ENCODE peak calls at places on chromosomes 6 and 20, in ten cellular contexts. X is nephron progenitor cell, Y is glutamatergic neuron, S is LNCaP clone FGC, Z is esophagus squamous epithelium, P is SK-N-SH, M is ovary, I is heart left ventricle, A is AG10803, U is heart right ventricle. Q is an unnamed sample.
A peak's percentile ranks its signal among the peaks of the same experiment; 100 is the strongest.

GRCh38 chr20:8764289-8764962 is 304.5 kb upstream of the PLCB4 start:
- DNase-seq in X (no peak), Y (no peak), S (peak; percentile 89), Z (no peak), P (no peak), M (no peak), I (no peak), A (peak; percentile 77), U (no peak), Q (peak; percentile 96)

GRCh38 chr6:18053555-18054445 is 66.4 kb upstream of the KIF13A start:
- DNase-seq in X (no peak), Y (no peak), S (no peak), Z (no peak), P (no peak), M (no peak), I (no peak), A (peak; percentile 8), U (no peak), Q (no peak)

GRCh38 chr6:147933201-147933600 is 409.4 kb upstream of the SASH1 start:
- DNase-seq in X (no peak), Y (no peak), S (no peak), Z (no peak), P (no peak), M (no peak), I (no peak), A (no peak), U (no peak), Q (no peak)

GRCh38 chr6:134026597-134026996 is 25.8 kb downstream of the SLC2A12 start:
- DNase-seq in X (no peak), Y (no peak), S (no peak), Z (no peak), P (no peak), M (no peak), I (no peak), A (no peak), U (no peak), Q (no peak)

GRCh38 chr6:141682391-141682790 is 450.3 kb upstream of the GJE1 start:
- DNase-seq in X (no peak), Y (no peak), S (no peak), Z (no peak), P (no peak), M (no peak), I (no peak), A (peak; percentile 17), U (no peak), Q (no peak)

GRCh38 chr6:114096553-114097172 is 125.7 kb upstream of the HDAC2 start:
- DNase-seq in X (peak; percentile 12), Y (no peak), S (no peak), Z (no peak), P (peak; percentile 56), M (no peak), I (no peak), A (peak; percentile 34), U (no peak), Q (no peak)

GRCh38 chr20:51014797-51015722 is 7.8 kb downstream of the KCNG1 start:
- DNase-seq in X (peak; percentile 82), Y (peak; percentile 85), S (peak; percentile 32), Z (no peak), P (peak; percentile 87), M (no peak), I (no peak), A (peak; percentile 61), U (no peak), Q (no peak)

GRCh38 chr6:123829302-123829953 is 25.8 kb downstream of the NKAIN2 start:
- DNase-seq in X (no peak), Y (no peak), S (no peak), Z (no peak), P (no peak), M (no peak), I (no peak), A (peak; percentile 18), U (no peak), Q (peak; percentile 75)

GRCh38 chr6:100435299-100435698 is 29.4 kb downstream of the SIM1 start:
- DNase-seq in X (no peak), Y (no peak), S (no peak), Z (no peak), P (no peak), M (no peak), I (no peak), A (peak; percentile 56), U (no peak), Q (peak; percentile 62)

GRCh38 chr6:31736026-31736767 is at the start of gene CLIC1:
- DNase-seq in X (peak; percentile 71), Y (peak; percentile 84), S (no peak), Z (no peak), P (peak; percentile 87), M (peak; percentile 93), I (peak; percentile 87), A (peak; percentile 71), U (peak; percentile 84), Q (no peak)

GRCh38 chr6:31736768-31737314 is 511 bp upstream of the CLIC1 start:
- DNase-seq in X (no peak), Y (no peak), S (no peak), Z (no peak), P (no peak), M (no peak), I (no peak), A (no peak), U (no peak), Q (no peak)

GRCh38 chr6:31739639-31740396 is at the start of gene MSH5:
- DNase-seq in X (peak; percentile 95), Y (peak; percentile 97), S (peak; percentile 98), Z (peak; percentile 90), P (peak; percentile 95), M (peak; percentile 98), I (peak; percentile 98), A (peak; percentile 99), U (peak; percentile 97), Q (peak; percentile 96)

GRCh38 chr6:31737315-31738047 is 1.2 kb upstream of the CLIC1 start:
- DNase-seq in X (peak; percentile 54), Y (no peak), S (no peak), Z (no peak), P (no peak), M (no peak), I (no peak), A (no peak), U (no peak), Q (no peak)

GRCh38 chr6:31738048-31738979 is 1.5 kb upstream of the MSH5 start:
- DNase-seq in X (no peak), Y (no peak), S (peak; percentile 94), Z (no peak), P (no peak), M (no peak), I (peak; percentile 69), A (peak; percentile 80), U (no peak), Q (no peak)
- TF ChIP-seq CTCF in X (no peak), Y (no peak), S (peak; percentile 65), Z (no peak), P (peak; percentile 55), M (no peak), I (peak; percentile 19), A (peak; percentile 32), U (no peak), Q (peak; percentile 41)

GRCh38 chr6:157383471-157383870 is 2.5 kb downstream of the ZDHHC14 start:
- DNase-seq in X (no peak), Y (no peak), S (no peak), Z (no peak), P (no peak), M (no peak), I (no peak), A (no peak), U (no peak), Q (no peak)
- TF ChIP-seq CTCF in X (no peak), Y (no peak), S (no peak), Z (no peak), P (no peak), M (no peak), I (no peak), A (no peak), U (no peak), Q (no peak)

GRCh38 chr6:135286962-135287525 is 105.9 kb downstream of the MYB start:
- DNase-seq in X (no peak), Y (no peak), S (no peak), Z (no peak), P (no peak), M (no peak), I (no peak), A (no peak), U (no peak), Q (no peak)

GRCh38 chr6:135285165-135285564 is 104.1 kb downstream of the MYB start:
- DNase-seq in X (no peak), Y (no peak), S (no peak), Z (no peak), P (no peak), M (no peak), I (no peak), A (no peak), U (no peak), Q (no peak)

GRCh38 chr6:135295085-135295484 is 114.0 kb downstream of the MYB start:
- DNase-seq in X (no peak), Y (no peak), S (no peak), Z (no peak), P (no peak), M (no peak), I (no peak), A (no peak), U (no peak), Q (no peak)

GRCh38 chr6:135291288-135292116 is 110.4 kb downstream of the MYB start:
- DNase-seq in X (no peak), Y (no peak), S (no peak), Z (no peak), P (no peak), M (no peak), I (no peak), A (peak; percentile 4), U (no peak), Q (peak; percentile 12)

GRCh38 chr6:135289816-135290215 is 108.7 kb downstream of the MYB start:
- DNase-seq in X (no peak), Y (no peak), S (no peak), Z (no peak), P (no peak), M (no peak), I (no peak), A (no peak), U (no peak), Q (no peak)
- TF ChIP-seq CTCF in X (no peak), Y (no peak), S (no peak), Z (no peak), P (no peak), M (no peak), I (no peak), A (no peak), U (no peak), Q (no peak)

GRCh38 chr20:45972500-45973183 is 639 bp upstream of the ZNF335 start:
- DNase-seq in X (no peak), Y (no peak), S (no peak), Z (no peak), P (no peak), M (peak; percentile 24), I (no peak), A (no peak), U (no peak), Q (no peak)

GRCh38 chr20:45971425-45971674 is 653 bp downstream of the ZNF335 start:
- DNase-seq in X (no peak), Y (no peak), S (no peak), Z (peak; percentile 52), P (no peak), M (no peak), I (no peak), A (no peak), U (no peak), Q (no peak)

GRCh38 chr20:45969712-45970634 is 2.0 kb downstream of the ZNF335 start:
- DNase-seq in X (no peak), Y (no peak), S (no peak), Z (no peak), P (peak; percentile 75), M (peak; percentile 34), I (peak; percentile 26), A (peak; percentile 70), U (no peak), Q (peak; percentile 17)

GRCh38 chr20:45970646-45971424 is 1.2 kb downstream of the ZNF335 start:
- DNase-seq in X (peak; percentile 19), Y (no peak), S (no peak), Z (no peak), P (peak; percentile 53), M (peak; percentile 52), I (peak; percentile 29), A (peak; percentile 39), U (no peak), Q (no peak)

GRCh38 chr20:45971675-45972499 is at the start of gene ZNF335:
- DNase-seq in X (peak; percentile 95), Y (peak; percentile 96), S (peak; percentile 85), Z (peak; percentile 87), P (peak; percentile 99), M (peak; percentile 95), I (peak; percentile 97), A (peak; percentile 96), U (peak; percentile 96), Q (peak; percentile 84)
- TF ChIP-seq CTCF in X (no peak), Y (peak; percentile 70), S (no peak), Z (no peak), P (peak; percentile 20), M (peak; percentile 86), I (peak; percentile 45), A (no peak), U (peak; percentile 62), Q (no peak)

Q was measured in retinal pigment epithelial cell.